ENCODE peak calls at places on chromosome 2, in nine cellular contexts. Z is PC-3, K is neural progenitor cell, X is GM23248, T is GM23338, Y is HCT116, M is hepatocyte, V is MM.1S, I is SK-N-SH. G is an unnamed sample. For H3K79me2, the result is how much of the 10 kb centered on the place peaks cover.

GRCh38 chr2:240437181-240437860 is 1.9 kb downstream of the GPC1 start:
- DNase-seq in X (no peak), Y (no peak), Z (no peak), M (no peak), K (no peak), I (no peak), V (no peak), T (no peak), G (no peak)

GRCh38 chr2:73851274-73851673 is 22.5 kb downstream of the STAMBP start:
- DNase-seq in Y (peak), T (peak), Z (peak), V (no peak), X (peak), M (no peak), K (no peak), I (no peak), G (peak)

GRCh38 chr2:187499941-187500532 is 52.0 kb upstream of the CALCRL start:
- DNase-seq in X (peak), Y (peak), T (peak), I (peak), V (peak), Z (peak), M (peak), K (peak), G (peak)

GRCh38 chr2:177296047-177296446 is 31.5 kb upstream of the NFE2L2 start:
- DNase-seq in T (no peak), Y (peak), I (peak), V (peak), K (no peak), Z (peak), X (peak), M (no peak), G (peak)

GRCh38 chr2:7672027-7672684 is 754.9 kb downstream of the RNF144A start:
- DNase-seq in I (peak), Z (peak), T (peak), V (peak), Y (peak), K (peak), X (peak), M (peak), G (peak)

GRCh38 chr2:74764429-74765272 is 69.3 kb upstream of the HK2 start:
- DNase-seq in X (no peak), V (no peak), M (no peak), Z (no peak), T (no peak), I (no peak), K (no peak), Y (no peak), G (no peak)

GRCh38 chr2:139033300-139033699 is 253.1 kb upstream of the NXPH2 start:
- DNase-seq in Y (no peak), K (no peak), M (no peak), Z (peak), T (no peak), V (no peak), X (peak), I (no peak), G (no peak)

GRCh38 chr2:26346454-26347053 is at the start of gene ADGRF3:
- DNase-seq in M (peak), X (peak), I (peak), K (peak), Y (no peak), Z (peak), V (peak), T (peak), G (peak)

GRCh38 chr2:33158482-33159003 is 211.8 kb downstream of the LTBP1 start:
- DNase-seq in Z (peak), V (no peak), T (no peak), X (peak), M (no peak), Y (no peak), I (no peak), K (no peak), G (no peak)

GRCh38 chr2:5465859-5466258 is 226.3 kb upstream of the SOX11 start:
- DNase-seq in T (no peak), Y (no peak), K (no peak), V (no peak), Z (no peak), M (no peak), X (no peak), I (no peak), G (no peak)

GRCh38 chr2:82391386-82391785 is 2067.7 kb downstream of the SUCLG1 start:
- DNase-seq in K (no peak), V (no peak), Z (no peak), T (no peak), I (no peak), M (no peak), Y (no peak), X (no peak), G (no peak)

GRCh38 chr2:231318436-231318835 is 77.1 kb upstream of the B3GNT7 start:
- DNase-seq in T (no peak), M (no peak), Z (no peak), Y (no peak), V (no peak), I (no peak), X (no peak), K (no peak), G (no peak)

GRCh38 chr2:175766880-175767279 is 235.2 kb downstream of the LNPK start:
- DNase-seq in V (no peak), K (no peak), M (peak), I (no peak), Z (peak), T (no peak), X (peak), Y (no peak), G (no peak)

GRCh38 chr2:11998218-11998617 is 251.8 kb downstream of the LPIN1 start:
- DNase-seq in V (no peak), T (no peak), M (no peak), K (no peak), X (peak), Y (no peak), I (no peak), Z (peak), G (no peak)

GRCh38 chr2:218645126-218645525 is 14.3 kb downstream of the ZNF142 start:
- DNase-seq in Z (peak), T (no peak), M (peak), V (no peak), X (peak), I (no peak), Y (no peak), K (no peak), G (no peak)

GRCh38 chr2:188369365-188369764 is 77.7 kb downstream of the GULP1 start:
- DNase-seq in V (peak), M (peak), X (peak), I (peak), Z (peak), T (peak), K (peak), Y (peak), G (peak)

GRCh38 chr2:168357799-168358504 is 98.1 kb upstream of the CERS6 start:
- DNase-seq in M (no peak), X (peak), K (no peak), Y (no peak), I (no peak), V (peak), T (no peak), Z (no peak), G (no peak)

GRCh38 chr2:56244911-56245530 is 61.2 kb downstream of the CCDC85A start:
- DNase-seq in X (peak), Y (no peak), K (no peak), M (peak), I (no peak), Z (no peak), T (no peak), V (no peak), G (no peak)

GRCh38 chr2:3464401-3465005 is 54.8 kb downstream of the ADI1 start:
- DNase-seq in X (no peak), K (no peak), M (no peak), V (no peak), T (no peak), I (no peak), Y (no peak), Z (no peak), G (no peak)

GRCh38 chr2:33168973-33169372 is 222.2 kb downstream of the LTBP1 start:
- DNase-seq in M (no peak), Y (no peak), Z (no peak), T (no peak), I (no peak), X (no peak), K (no peak), V (no peak), G (no peak)

GRCh38 chr2:12824771-12825363 is 108.1 kb downstream of the TRIB2 start:
- DNase-seq in Z (no peak), T (no peak), Y (no peak), V (no peak), X (peak), M (no peak), K (no peak), I (no peak), G (no peak)

GRCh38 chr2:241659150-241659739 is 21.8 kb downstream of the ATG4B start:
- DNase-seq in Y (no peak), I (peak), Z (peak), M (peak), V (no peak), T (peak), K (peak), X (peak), G (peak)

GRCh38 chr2:47803770-47804169 is 20.8 kb downstream of the MSH6 start:
- DNase-seq in I (no peak), V (no peak), X (no peak), K (no peak), T (no peak), M (no peak), Z (no peak), Y (no peak), G (no peak)

GRCh38 chr2:230418341-230419016 is 2.5 kb downstream of the SP100 start:
- DNase-seq in M (no peak), Y (no peak), I (no peak), X (peak), V (no peak), Z (peak), K (no peak), T (no peak), G (no peak)

GRCh38 chr2:86764661-86765307 is 25.9 kb downstream of the CD8A start:
- DNase-seq in Z (peak), M (peak), T (peak), V (peak), X (peak), Y (peak), I (peak), K (peak), G (peak)

GRCh38 chr2:62266433-62267038 is 70.6 kb downstream of the B3GNT2 start:
- DNase-seq in Y (no peak), I (no peak), T (peak), K (peak), V (no peak), X (peak), Z (peak), M (no peak), G (no peak)

GRCh38 chr2:202490479-202490878 is 114.4 kb downstream of the BMPR2 start:
- DNase-seq in I (no peak), T (no peak), V (no peak), Z (no peak), M (no peak), K (no peak), X (no peak), Y (no peak), G (no peak)

GRCh38 chr2:85741211-85741610 is 12.6 kb upstream of the ATOH8 start:
- DNase-seq in X (no peak), T (no peak), V (no peak), Z (no peak), M (no peak), K (no peak), I (no peak), Y (no peak), G (no peak)

GRCh38 chr2:24793752-24794477 is 690 bp downstream of the CENPO start:
- DNase-seq in V (peak), I (no peak), Y (no peak), X (peak), T (peak), K (peak), M (peak), Z (peak), G (peak)

GRCh38 chr2:99081886-99082285 is 59.6 kb upstream of the C2orf15 start:
- DNase-seq in T (peak), Y (no peak), K (no peak), M (no peak), Z (no peak), V (no peak), X (no peak), I (no peak), G (no peak)

GRCh38 chr2:86068098-86069047 is 37.3 kb downstream of the POLR1A start:
- DNase-seq in Y (no peak), X (peak), M (no peak), V (peak), K (no peak), I (no peak), T (no peak), Z (no peak), G (peak)

GRCh38 chr2:188495990-188496431 is 204.3 kb downstream of the GULP1 start:
- DNase-seq in Y (peak), V (no peak), T (no peak), M (no peak), I (peak), Z (no peak), K (no peak), X (peak), G (no peak)

GRCh38 chr2:54840559-54840958 is 117.1 kb downstream of the EML6 start:
- DNase-seq in X (no peak), Y (no peak), M (no peak), T (no peak), V (no peak), I (no peak), K (no peak), Z (peak), G (no peak)

GRCh38 chr2:148914463-148914862 is 39.4 kb downstream of the KIF5C start:
- DNase-seq in V (no peak), I (no peak), K (no peak), T (no peak), M (no peak), Y (no peak), Z (no peak), X (no peak), G (no peak)

GRCh38 chr2:182915369-182916326 is 49.2 kb upstream of the FRZB start:
- DNase-seq in Z (peak), T (no peak), M (peak), K (no peak), Y (no peak), I (no peak), V (no peak), X (peak), G (no peak)

GRCh38 chr2:177464549-177464948 is 72.0 kb downstream of the AGPS start:
- DNase-seq in Z (no peak), Y (no peak), V (no peak), T (no peak), M (no peak), X (no peak), I (no peak), K (no peak), G (no peak)

GRCh38 chr2:231413921-231414476 is 18.5 kb downstream of the B3GNT7 start:
- DNase-seq in M (peak), K (no peak), Y (no peak), Z (no peak), T (peak), X (no peak), V (no peak), I (no peak), G (no peak)

GRCh38 chr2:186995092-186995491 is 146.1 kb upstream of the ZSWIM2 start:
- DNase-seq in K (no peak), X (peak), Z (peak), V (no peak), M (no peak), Y (no peak), I (no peak), T (no peak), G (no peak)

GRCh38 chr2:103448416-103448815 is 686.6 kb downstream of the TMEM182 start:
- DNase-seq in X (no peak), V (no peak), M (no peak), T (no peak), Z (no peak), K (no peak), I (no peak), Y (no peak), G (no peak)

GRCh38 chr2:220143336-220143735 is 515.9 kb downstream of the SLC4A3 start:
- DNase-seq in T (no peak), V (no peak), M (peak), Y (peak), I (no peak), K (no peak), Z (peak), X (peak), G (no peak)
- H2AFZ ChIP-seq in T (no peak), V (no peak), M (no peak), Y (no peak), I (peak), K (no peak), Z (no peak), X (no peak), G (no peak)

DNA sequence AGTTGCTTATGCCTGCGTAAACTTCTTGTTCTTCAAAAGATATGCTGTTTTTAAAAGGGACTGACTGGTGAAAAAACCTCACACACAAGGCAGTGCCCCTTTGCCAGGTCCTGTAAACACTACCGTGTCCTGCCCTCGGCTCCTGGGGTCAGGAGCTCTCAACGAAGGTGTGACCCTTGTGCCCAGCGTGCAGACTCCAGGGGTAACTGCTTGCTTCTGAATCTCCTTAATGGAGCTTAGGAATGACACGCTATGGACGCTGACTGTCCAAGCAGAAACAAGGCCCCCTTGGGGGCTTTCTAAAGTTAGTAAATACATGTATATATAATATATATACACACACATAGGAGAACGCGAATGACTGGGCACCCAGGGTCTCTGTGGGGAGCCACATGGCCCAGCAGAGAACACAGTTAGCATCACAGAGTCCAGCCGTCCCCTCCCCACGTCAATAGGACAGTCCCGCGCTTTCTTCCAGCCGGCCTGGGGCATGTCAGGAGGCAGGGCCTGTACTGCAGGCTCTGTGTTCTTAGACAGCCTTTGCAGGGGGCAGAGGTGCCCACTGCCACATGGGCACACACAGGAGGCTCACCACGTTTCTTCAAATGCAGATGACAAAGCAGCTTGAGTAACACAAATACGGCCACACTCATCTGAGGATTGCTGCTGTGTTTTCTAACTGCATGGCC is 96.1 kb downstream of the HDAC4 start:
- DNase-seq in K (no peak), Y (no peak), M (no peak), I (no peak), V (no peak), X (no peak), T (peak), Z (no peak), G (no peak)
- H3K79me2 ChIP-seq in K (half or more), Y (under half), M (half or more), I (under half), V (half or more), X (under half), T (half or more), Z (under half), G (under half)

DNA sequence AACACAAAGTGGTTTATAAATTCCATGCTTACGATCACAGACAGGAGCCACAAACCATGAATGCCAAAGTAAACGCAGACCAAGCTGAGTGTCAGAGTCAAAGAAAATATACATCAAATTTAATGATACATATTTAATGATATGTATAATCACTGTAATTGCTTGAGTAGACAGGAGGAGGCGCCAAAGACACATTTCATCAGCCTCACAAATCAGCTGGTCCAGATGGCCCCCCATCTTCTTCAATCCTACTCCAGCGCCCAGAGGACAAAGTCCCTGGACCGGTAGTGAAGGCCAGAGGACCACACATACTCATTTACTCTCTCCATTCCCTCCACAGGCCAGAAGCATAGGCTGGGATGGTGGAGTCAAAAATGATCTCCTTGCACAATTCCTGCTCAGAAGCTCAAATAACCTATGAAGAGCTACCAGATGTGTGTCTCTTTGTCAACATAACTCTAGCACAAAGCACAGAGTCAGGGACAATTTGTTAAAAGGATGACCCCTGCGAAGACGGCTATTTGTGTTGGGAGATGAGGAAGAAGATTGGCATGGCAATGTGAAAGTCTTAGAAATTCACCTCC is 149.3 kb upstream of the PGAP1 start:
- DNase-seq in M (no peak), T (peak), I (no peak), Z (peak), Y (no peak), V (no peak), X (peak), K (peak), G (peak)
- TF ChIP-seq EZH2phosphoT487 in M (no peak), T (no peak), I (no peak), Z (no peak), Y (no peak), V (no peak), X (no peak), K (no peak), G (no peak)

GRCh38 chr2:46249654-46250053 is 47.6 kb upstream of the EPAS1 start:
- DNase-seq in K (no peak), T (no peak), I (no peak), Y (no peak), V (no peak), M (no peak), Z (no peak), X (no peak), G (no peak)

GRCh38 chr2:46241344-46241743 is 55.9 kb upstream of the EPAS1 start:
- DNase-seq in X (peak), I (no peak), M (no peak), Z (peak), K (no peak), V (no peak), T (no peak), Y (no peak), G (no peak)

GRCh38 chr2:46245869-46246268 is 51.3 kb upstream of the EPAS1 start:
- DNase-seq in X (no peak), V (no peak), Y (no peak), M (no peak), K (no peak), Z (no peak), I (no peak), T (no peak), G (no peak)

GRCh38 chr2:46248171-46248570 is 49.0 kb upstream of the EPAS1 start:
- DNase-seq in M (no peak), X (no peak), Y (no peak), V (no peak), T (no peak), I (no peak), K (no peak), Z (no peak), G (no peak)

DNA sequence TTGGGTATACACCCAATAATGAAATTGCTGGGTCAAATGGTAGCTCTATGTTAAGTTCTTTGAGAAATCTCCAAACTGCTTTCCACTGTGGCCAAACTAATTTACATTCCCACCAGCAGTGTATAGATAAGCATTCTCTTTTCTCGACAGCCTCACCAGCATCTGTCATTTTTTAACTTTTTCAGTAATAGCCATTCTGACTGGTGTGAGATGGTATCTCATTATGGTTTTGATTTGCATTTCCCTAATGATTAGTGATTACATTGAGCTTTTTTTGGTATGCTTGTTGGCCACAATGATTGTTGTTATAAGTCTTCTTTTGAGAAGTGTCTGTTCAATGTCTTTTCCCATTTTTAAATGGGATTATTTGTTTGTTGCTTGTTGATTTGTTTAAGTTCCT is 50.4 kb upstream of the EPAS1 start:
- DNase-seq in I (no peak), M (no peak), Z (no peak), T (no peak), Y (no peak), V (no peak), X (no peak), K (no peak), G (no peak)
- H2AFZ ChIP-seq in I (no peak), M (no peak), Z (no peak), T (no peak), Y (no peak), V (no peak), X (no peak), K (no peak), G (no peak)

DNA sequence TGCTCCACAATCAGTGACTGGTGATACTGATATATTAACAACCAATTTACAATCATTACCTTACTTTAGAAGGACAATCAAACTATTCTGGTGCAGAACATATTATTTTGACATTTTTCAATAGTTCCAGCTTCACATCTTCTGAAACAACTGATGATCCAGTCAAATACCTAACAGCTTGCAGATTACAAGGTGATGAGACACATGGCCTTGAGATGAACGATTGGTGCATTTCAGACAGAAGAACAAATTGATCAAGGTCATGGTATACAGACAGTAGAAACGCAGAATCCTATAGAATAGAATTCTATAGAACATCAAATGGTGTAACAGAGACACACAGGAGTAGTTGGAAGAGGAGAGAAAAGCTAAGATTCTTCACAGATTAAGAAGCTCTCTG is 24.8 kb downstream of the SESTD1 start:
- DNase-seq in Y (no peak), V (no peak), M (no peak), Z (no peak), T (no peak), X (no peak), K (no peak), I (no peak), G (no peak)
- H3K79me2 ChIP-seq in Y (under half), V (under half), M (half or more), Z (half or more), T (half or more), X (half or more), K (half or more), I (half or more), G (under half)

G was measured in OCI-LY7.